ENCODE peak calls at places on chromosome X, in eight cellular contexts. V is kidney epithelial cell, C is tibial artery, E is GM23338, Y is A549, D is cardiac fibroblast, T is fibroblast of mammary gland, U is retinal pigment epithelial cell. F is an unnamed sample.

GRCh38 chrX:45070116-45071007 is 130.3 kb downstream of the DIPK2B start:
- DNase-seq in V (peak), C (no peak), E (peak), Y (peak), D (peak), T (peak), U (peak), F (no peak)

GRCh38 chrX:54807524-54808108 is at the start of gene MAGED2:
- DNase-seq in V (no peak), C (peak), E (peak), Y (no peak), D (peak), T (peak), U (no peak), F (no peak)

GRCh38 chrX:34638116-34638515 is 19.0 kb downstream of the TMEM47 start:
- DNase-seq in V (no peak), C (no peak), E (peak), Y (peak), D (peak), T (peak), U (no peak), F (no peak)

GRCh38 chrX:72169008-72169728 is 12.4 kb upstream of the PIN4 start:
- DNase-seq in V (no peak), C (no peak), E (no peak), Y (no peak), D (peak), T (peak), U (no peak), F (no peak)

GRCh38 chrX:22095306-22095705 is 63.2 kb downstream of the PHEX start:
- DNase-seq in V (no peak), C (peak), E (no peak), Y (no peak), D (peak), T (peak), U (no peak), F (no peak)

GRCh38 chrX:43693602-43694406 is 37.7 kb downstream of the MAOA start:
- DNase-seq in V (no peak), C (no peak), E (no peak), Y (no peak), D (peak), T (peak), U (no peak), F (no peak)

GRCh38 chrX:34275710-34276109 is 143.6 kb upstream of the FAM47A start:
- DNase-seq in V (no peak), C (no peak), E (peak), Y (no peak), D (no peak), T (no peak), U (no peak), F (no peak)

GRCh38 chrX:23931149-23931604 is 23.4 kb downstream of the CXorf58 start:
- DNase-seq in V (no peak), C (no peak), E (no peak), Y (no peak), D (no peak), T (no peak), U (no peak), F (no peak)

GRCh38 chrX:129797251-129797906 is 17.6 kb downstream of the SASH3 start:
- DNase-seq in V (no peak), C (no peak), E (no peak), Y (no peak), D (no peak), T (no peak), U (no peak), F (no peak)

GRCh38 chrX:54640721-54641120 is 110.7 kb downstream of the GNL3L start:
- DNase-seq in V (no peak), C (no peak), E (peak), Y (no peak), D (peak), T (peak), U (no peak), F (no peak)

GRCh38 chrX:24692305-24692704 is 1.4 kb upstream of the POLA1 start:
- DNase-seq in V (no peak), C (no peak), E (peak), Y (no peak), D (no peak), T (no peak), U (no peak), F (no peak)

GRCh38 chrX:46444011-46444410 is 101.2 kb downstream of the ZNF674 start:
- DNase-seq in V (peak), C (no peak), E (no peak), Y (no peak), D (peak), T (peak), U (peak), F (no peak)

GRCh38 chrX:149829751-149830191 is 48.0 kb downstream of the MAGEA9 start:
- DNase-seq in V (no peak), C (no peak), E (peak), Y (no peak), D (peak), T (peak), U (no peak), F (no peak)

DNA sequence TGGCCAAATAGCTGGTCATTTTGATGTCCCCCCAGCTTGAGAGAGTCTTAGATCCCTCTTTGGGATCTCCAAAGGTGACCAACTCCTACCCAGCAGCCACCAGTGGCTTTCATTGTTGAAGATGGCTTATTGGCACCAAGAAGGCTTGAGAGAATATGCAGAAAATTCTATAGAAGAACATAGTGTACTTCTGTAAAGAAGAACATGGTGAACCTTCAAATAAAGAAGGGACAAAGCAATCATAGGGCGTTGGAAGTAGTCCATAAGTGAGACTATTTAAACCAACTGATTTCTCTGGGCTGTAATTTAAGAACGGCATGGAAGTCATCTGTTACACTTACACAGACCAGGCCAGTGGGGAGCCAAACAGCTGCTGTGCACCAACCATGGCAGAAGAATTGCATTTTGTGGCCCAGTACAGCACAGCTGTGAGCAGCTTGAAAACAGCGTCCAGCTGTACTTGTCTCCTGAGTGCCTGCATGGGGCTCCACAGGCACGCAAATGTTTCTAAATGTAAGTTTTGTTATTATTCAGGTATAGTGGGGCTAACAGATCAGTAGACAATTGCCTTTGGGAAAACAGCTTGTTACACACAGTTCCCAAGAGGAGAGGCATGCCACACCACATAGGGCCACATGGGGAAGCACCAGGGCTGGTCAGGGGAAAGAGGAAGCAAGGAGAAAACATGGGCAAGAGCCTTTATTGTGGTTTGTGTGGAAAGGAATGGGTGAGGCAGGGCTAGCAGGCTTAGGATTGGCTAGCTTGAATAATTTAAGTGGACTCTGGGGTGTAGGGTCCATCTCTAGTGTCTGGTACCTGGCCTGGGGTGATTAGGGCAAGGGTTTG is 125.0 kb downstream of the ARHGAP6 start:
- DNase-seq in V (no peak), C (no peak), E (no peak), Y (no peak), D (no peak), T (no peak), U (no peak), F (no peak)
- TF ChIP-seq CTCF in V (no peak), C (no peak), E (no peak), Y (no peak), D (no peak), T (peak), U (no peak), F (no peak)

DNA sequence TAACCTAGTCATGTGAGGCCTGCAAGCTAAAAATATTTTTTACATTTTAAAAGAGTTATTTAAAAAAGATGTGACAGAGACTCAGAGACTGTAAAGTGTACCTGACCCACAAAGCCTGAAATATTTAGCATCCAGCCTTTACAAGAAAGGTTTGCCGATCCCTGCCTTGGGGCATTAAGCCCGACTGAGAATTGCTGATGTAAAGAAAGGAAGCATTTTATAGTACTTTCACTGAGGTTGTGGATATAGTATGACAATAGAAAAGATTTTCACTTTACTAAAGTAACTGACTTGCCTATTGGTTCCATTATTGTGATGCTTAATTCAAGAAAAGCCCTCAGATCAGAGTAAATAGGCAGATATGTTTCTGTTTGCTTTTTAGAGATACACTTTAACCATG is 17.0 kb downstream of the STK26 start:
- DNase-seq in V (no peak), C (no peak), E (no peak), Y (no peak), D (no peak), T (no peak), U (no peak), F (no peak)
- TF ChIP-seq CTCF in V (no peak), C (no peak), E (no peak), Y (no peak), D (no peak), T (no peak), U (no peak), F (no peak)

DNA sequence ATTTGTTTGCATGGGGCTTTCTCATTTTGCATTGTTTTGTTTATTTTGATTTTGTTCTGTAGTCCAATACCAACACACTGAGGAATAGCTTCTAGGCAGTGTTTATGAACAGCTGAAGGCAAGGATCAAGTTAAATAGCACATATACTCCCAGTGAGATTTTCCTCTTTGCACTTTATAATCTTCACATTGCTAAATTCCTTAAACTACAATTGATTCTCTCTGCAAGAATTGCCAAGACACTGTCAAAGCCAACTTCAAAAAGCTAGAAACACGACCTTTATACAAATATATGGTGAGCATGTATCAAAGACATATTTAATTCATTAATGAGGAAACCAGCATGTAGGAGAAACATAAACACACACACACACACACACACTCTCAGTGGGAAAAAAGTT is 86.4 kb upstream of the FAM9C start:
- DNase-seq in V (no peak), C (no peak), E (no peak), Y (no peak), D (no peak), T (no peak), U (no peak), F (no peak)
- TF ChIP-seq CTCF in V (no peak), C (no peak), E (no peak), Y (no peak), D (no peak), T (no peak), U (no peak), F (no peak)

GRCh38 chrX:112048707-112049106 is 33.9 kb downstream of the TRPC5 start:
- DNase-seq in V (no peak), C (no peak), E (peak), Y (no peak), D (no peak), T (no peak), U (no peak), F (no peak)
- TF ChIP-seq CTCF in V (no peak), C (no peak), E (peak), Y (no peak), D (no peak), T (no peak), U (no peak), F (no peak)

GRCh38 chrX:83008415-83008814 is 499.7 kb upstream of the POU3F4 start:
- DNase-seq in V (no peak), C (no peak), E (peak), Y (no peak), D (peak), T (peak), U (no peak), F (no peak)
- TF ChIP-seq CTCF in V (no peak), C (no peak), E (no peak), Y (peak), D (peak), T (peak), U (no peak), F (peak)

GRCh38 chrX:153569475-153569874 is 29.5 kb downstream of the CCNQ start:
- DNase-seq in V (no peak), C (no peak), E (no peak), Y (no peak), D (no peak), T (no peak), U (no peak), F (no peak)
- TF ChIP-seq CTCF in V (no peak), C (no peak), E (no peak), Y (no peak), D (no peak), T (no peak), U (no peak), F (no peak)